ENCODE peak calls at places on chromosomes 1 and 21, in four cellular contexts. I is upper lobe of left lung, V is AG09319, F is pancreas. U is an unnamed sample.

GRCh38 chr1:244821134-244821533 is 14.3 kb upstream of the COX20 start:
- DNase-seq in I (no peak), F (no peak), V (no peak), U (no peak)

GRCh38 chr1:41474490-41475271 is 9.8 kb downstream of the EDN2 start:
- DNase-seq in V (no peak), F (peak), I (peak), U (no peak)

GRCh38 chr21:36330904-36331303 is 10.9 kb downstream of the MORC3 start:
- DNase-seq in V (no peak), I (peak), F (no peak), U (no peak)

GRCh38 chr1:53266038-53266437 is 27.7 kb upstream of the MAGOH start:
- DNase-seq in V (no peak), I (no peak), F (no peak), U (no peak)

GRCh38 chr1:234978397-234979291 is 150.0 kb downstream of the TOMM20 start:
- DNase-seq in I (peak), F (no peak), V (no peak), U (peak)

GRCh38 chr21:37873655-37874054 is 42.6 kb downstream of the KCNJ6 start:
- DNase-seq in V (no peak), F (no peak), I (no peak), U (no peak)

GRCh38 chr1:36400825-36401601 is 3.3 kb upstream of the LSM10 start:
- DNase-seq in F (peak), I (peak), V (peak), U (no peak)

GRCh38 chr1:2441746-2442145 is 29.4 kb upstream of the PEX10 start:
- DNase-seq in F (no peak), V (no peak), I (no peak), U (no peak)

GRCh38 chr1:96980448-96980847 is 258.9 kb downstream of the PTBP2 start:
- DNase-seq in V (no peak), I (no peak), F (no peak), U (no peak)

GRCh38 chr1:203629509-203630082 is 3.0 kb downstream of the ATP2B4 start:
- DNase-seq in V (no peak), I (peak), F (peak), U (peak)

GRCh38 chr1:225664762-225665161 is 11.8 kb upstream of the ENAH start:
- DNase-seq in I (no peak), V (no peak), F (no peak), U (no peak)

GRCh38 chr1:208245185-208245705 is 1.1 kb upstream of the PLXNA2 start:
- DNase-seq in F (peak), V (peak), I (peak), U (peak)

GRCh38 chr1:162271972-162272371 is 104.7 kb downstream of the SPATA46 start:
- DNase-seq in V (no peak), F (no peak), I (no peak), U (no peak)

GRCh38 chr1:162279099-162279498 is 97.6 kb downstream of the SPATA46 start:
- DNase-seq in V (no peak), F (no peak), I (peak), U (no peak)

GRCh38 chr1:162275622-162276175 is 101.0 kb downstream of the SPATA46 start:
- DNase-seq in V (no peak), I (no peak), F (no peak), U (no peak)

DNA sequence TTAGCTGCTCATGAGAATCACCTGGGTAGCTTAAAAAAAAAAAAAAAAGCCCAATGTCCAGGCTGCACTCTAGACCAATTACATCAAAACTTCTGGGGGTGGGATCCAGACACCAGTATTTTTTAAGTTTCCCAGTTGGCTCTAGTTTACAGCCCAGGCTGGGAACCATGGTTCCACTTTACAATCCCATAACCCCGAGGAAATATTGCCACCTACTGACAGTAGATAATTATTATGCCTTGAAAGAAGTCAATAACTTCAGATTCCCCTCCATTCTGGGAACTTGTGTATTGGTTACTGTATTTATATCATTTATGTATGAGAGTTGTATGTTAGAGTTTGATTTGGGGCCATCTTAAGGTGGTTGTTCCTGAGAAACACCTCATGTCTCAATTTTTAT is 100.2 kb downstream of the SPATA46 start:
- DNase-seq in I (no peak), F (no peak), V (peak), U (no peak)
- TF ChIP-seq CTCF in I (no peak), F (peak), V (peak), U (no peak)

GRCh38 chr1:221543529-221544120 is 198.3 kb downstream of the DUSP10 start:
- DNase-seq in I (no peak), F (no peak), V (peak), U (no peak)
- TF ChIP-seq CTCF in I (no peak), F (peak), V (peak), U (no peak)

GRCh38 chr21:42091899-42092508 is 20.9 kb downstream of the UMODL1 start:
- DNase-seq in F (no peak), I (no peak), V (no peak), U (no peak)
- TF ChIP-seq CTCF in F (no peak), I (no peak), V (no peak), U (no peak)

DNA sequence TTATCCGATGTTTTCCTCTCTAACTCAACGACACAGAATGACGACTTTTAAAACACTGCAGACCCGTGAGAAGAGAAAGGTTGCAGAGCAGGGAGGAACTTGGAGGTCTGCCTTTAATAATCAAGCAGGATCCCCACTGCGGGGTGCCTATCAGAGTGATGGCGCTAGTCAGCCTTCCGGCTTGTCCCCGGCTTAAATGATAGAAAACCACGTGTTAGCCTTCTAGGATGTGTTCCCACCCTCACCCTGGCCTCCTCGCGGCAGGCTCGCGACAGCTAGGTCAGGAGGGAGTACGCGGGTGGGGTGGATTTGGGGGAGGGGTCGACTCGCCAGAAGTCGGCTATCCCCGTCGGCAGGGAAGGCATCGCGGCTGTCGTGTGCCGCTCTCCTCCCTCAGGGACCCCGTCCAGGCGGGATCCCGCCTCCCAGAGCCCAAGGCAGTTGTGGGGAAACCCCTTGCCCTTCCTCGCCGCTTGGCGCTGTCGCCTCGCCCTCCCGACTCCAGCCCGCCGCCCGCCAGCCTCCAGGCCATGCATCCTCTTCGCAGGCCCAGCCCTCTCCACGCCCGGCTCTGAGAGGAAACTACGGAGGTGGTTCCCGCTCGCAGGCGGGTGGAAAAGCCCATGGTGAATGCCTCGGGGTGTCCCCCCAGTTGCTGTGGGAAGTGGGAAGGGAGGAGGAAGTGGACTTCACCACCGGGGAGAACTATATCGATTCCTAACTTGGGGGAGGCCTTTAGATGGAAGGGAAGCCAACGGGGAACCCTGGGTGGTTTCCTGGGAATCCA is 1.1 kb upstream of the SMG7 start:
- DNase-seq in F (peak), V (peak), I (peak), U (peak)
- TF ChIP-seq CTCF in F (no peak), V (no peak), I (no peak), U (no peak)

GRCh38 chr1:100879422-100879821 is 15.2 kb downstream of the EXTL2 start:
- DNase-seq in I (no peak), F (no peak), V (no peak), U (no peak)

GRCh38 chr1:100882622-100883186 is 11.9 kb downstream of the EXTL2 start:
- DNase-seq in V (no peak), I (no peak), F (no peak), U (no peak)

GRCh38 chr1:100881687-100882086 is 13.0 kb downstream of the EXTL2 start:
- DNase-seq in V (no peak), I (no peak), F (no peak), U (no peak)

DNA sequence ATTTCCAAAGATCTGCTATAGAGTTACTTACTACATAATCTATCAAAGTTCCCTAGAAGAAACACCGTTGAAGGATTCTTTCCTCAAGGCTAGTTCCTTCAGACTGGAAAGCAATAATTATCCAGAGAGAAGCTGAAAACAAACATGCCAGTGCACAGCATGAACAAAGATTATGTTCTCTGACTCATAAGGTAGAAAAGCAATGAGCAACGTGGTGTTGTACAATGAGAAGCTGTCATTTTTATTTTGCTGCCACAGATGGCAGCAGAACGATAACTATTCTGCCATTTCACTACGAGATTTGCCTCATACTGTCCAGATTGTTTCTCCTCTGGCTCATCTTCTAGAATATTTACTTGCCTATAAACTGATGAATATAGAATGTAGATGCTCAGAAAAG is 10.7 kb downstream of the EXTL2 start:
- DNase-seq in I (no peak), V (no peak), F (no peak), U (no peak)
- TF ChIP-seq CTCF in I (no peak), V (no peak), F (no peak), U (no peak)

DNA sequence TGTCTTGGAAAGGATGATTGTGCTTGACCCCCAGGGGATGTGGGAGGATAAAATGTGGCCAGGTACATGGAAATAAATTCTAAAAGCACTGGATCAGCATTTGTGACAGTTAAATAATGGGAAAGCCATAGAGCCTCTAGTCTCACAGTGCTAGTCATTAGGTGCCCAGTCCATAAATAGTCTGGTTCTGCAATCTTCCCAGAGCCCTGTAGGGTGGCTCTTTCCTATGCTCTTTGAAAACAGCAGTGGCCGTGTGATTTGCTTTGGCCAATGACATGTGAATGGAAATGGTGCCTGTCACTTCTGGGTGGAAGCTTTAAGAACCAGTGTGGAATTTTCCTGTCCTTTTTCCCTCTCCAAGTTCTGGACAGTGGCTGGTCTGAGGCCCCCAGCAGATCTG is 113.2 kb downstream of the TRABD2B start:
- DNase-seq in I (no peak), F (no peak), V (no peak), U (no peak)
- TF ChIP-seq CTCF in I (no peak), F (no peak), V (no peak), U (no peak)